ENCODE peak calls at places on chromosomes 12 and 14, in four cellular contexts. X is vagina, G is HCT116, A is stomach. M is an unnamed sample.

GRCh38 chr12:88153959-88154358 is 11.9 kb downstream of the TMTC3 start:
- DNase-seq in X (no peak), A (no peak), G (peak), M (no peak)

GRCh38 chr14:75452900-75453816 is 25.3 kb downstream of the JDP2 start:
- DNase-seq in X (peak), A (no peak), G (no peak), M (peak)

GRCh38 chr12:114063435-114063834 is 97.3 kb upstream of the RBM19 start:
- DNase-seq in G (no peak), X (no peak), A (no peak), M (no peak)

GRCh38 chr12:1978078-1978477 is 26.2 kb downstream of the DCP1B start:
- DNase-seq in A (no peak), X (no peak), G (no peak), M (no peak)

GRCh38 chr12:130127527-130127908 is 34.7 kb upstream of the FZD10 start:
- DNase-seq in X (no peak), A (no peak), G (no peak), M (no peak)

GRCh38 chr12:109738878-109739665 is 25.4 kb downstream of the FAM222A start:
- DNase-seq in X (no peak), A (peak), G (no peak), M (peak)

GRCh38 chr12:130354407-130354806 is 16.7 kb downstream of the PIWIL1 start:
- DNase-seq in A (no peak), X (no peak), G (no peak), M (no peak)

GRCh38 chr14:36521598-36522345 is 1.7 kb upstream of the NKX2-1 start:
- DNase-seq in A (no peak), G (no peak), X (no peak), M (no peak)

GRCh38 chr12:26112703-26113147 is 12.1 kb downstream of the BHLHE41 start:
- DNase-seq in A (no peak), G (no peak), X (no peak), M (no peak)

GRCh38 chr12:19447386-19447785 is 8.1 kb downstream of the AEBP2 start:
- DNase-seq in A (no peak), G (no peak), X (no peak), M (no peak)
- H3K4me3 ChIP-seq in A (no peak), G (no peak), X (no peak), M (no peak)

GRCh38 chr14:68972507-68973272 is 6.4 kb downstream of the ACTN1 start:
- DNase-seq in A (no peak), X (no peak), G (no peak), M (no peak)

GRCh38 chr14:68969278-68969677 is 9.8 kb downstream of the ACTN1 start:
- DNase-seq in X (no peak), G (no peak), A (no peak), M (no peak)

GRCh38 chr14:68971411-68972035 is 7.6 kb downstream of the ACTN1 start:
- DNase-seq in G (no peak), X (no peak), A (no peak), M (no peak)

GRCh38 chr14:68970096-68970612 is 8.9 kb downstream of the ACTN1 start:
- DNase-seq in X (no peak), A (no peak), G (no peak), M (no peak)

GRCh38 chr14:68970736-68971135 is 8.4 kb downstream of the ACTN1 start:
- DNase-seq in A (no peak), X (no peak), G (no peak), M (no peak)
- TF ChIP-seq POLR2AphosphoS5 in A (no peak), X (no peak), G (no peak), M (no peak)

GRCh38 chr12:119006749-119007148 is 25.4 kb downstream of the SRRM4 start:
- DNase-seq in G (no peak), A (no peak), X (no peak), M (no peak)
- H3K4me3 ChIP-seq in G (no peak), A (no peak), X (no peak), M (no peak)

GRCh38 chr14:51285102-51285501 is 45.1 kb downstream of the TMX1 start:
- DNase-seq in X (no peak), G (no peak), A (no peak), M (no peak)

GRCh38 chr14:51277753-51278415 is 37.8 kb downstream of the TMX1 start:
- DNase-seq in X (no peak), G (no peak), A (no peak), M (no peak)

GRCh38 chr14:51289169-51289568 is 49.1 kb downstream of the TMX1 start:
- DNase-seq in A (no peak), X (no peak), G (no peak), M (no peak)

DNA sequence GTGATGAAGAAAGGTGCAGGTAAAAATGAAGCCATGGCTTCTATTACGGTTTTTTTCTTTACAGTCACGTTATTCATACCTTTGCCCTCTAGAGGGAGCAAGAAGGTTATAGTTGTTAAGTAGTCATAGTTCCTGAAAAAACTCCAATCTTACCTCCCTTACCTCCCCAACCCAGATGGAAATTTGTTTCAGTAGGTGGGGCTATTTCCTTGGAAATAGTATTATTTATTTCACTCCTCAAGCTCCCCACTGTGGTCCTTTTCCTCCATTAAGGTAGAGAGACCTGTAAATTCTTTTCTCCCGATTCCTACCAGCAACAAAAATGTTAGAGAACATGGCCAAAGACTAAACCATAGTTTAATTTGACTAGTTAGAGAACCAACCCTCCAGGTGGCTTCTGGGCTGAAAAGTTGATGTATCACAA is 43.4 kb downstream of the TMX1 start:
- DNase-seq in A (no peak), G (peak), X (no peak), M (no peak)
- TF ChIP-seq POLR2AphosphoS5 in A (no peak), G (no peak), X (peak), M (no peak)

DNA sequence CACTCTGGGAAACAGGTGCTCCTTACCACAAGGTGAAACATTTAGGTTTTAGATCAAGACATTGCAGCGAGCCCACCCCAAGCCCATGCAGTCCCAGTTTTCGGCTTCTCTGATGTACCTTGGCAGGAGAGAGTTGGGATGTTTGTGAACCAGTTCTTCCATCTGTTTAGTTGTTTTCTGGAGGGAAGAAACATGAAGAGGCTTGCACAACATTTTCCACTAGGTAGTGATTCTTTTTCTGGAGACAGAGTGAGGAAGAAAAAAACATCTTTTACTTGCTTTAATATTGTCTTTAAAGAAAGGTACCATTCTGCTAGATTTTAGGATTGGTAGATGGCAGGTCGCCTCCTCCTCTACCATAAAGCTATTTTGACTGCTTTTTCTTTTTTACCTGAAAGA is 1.8 kb downstream of the LGR5 start:
- DNase-seq in X (no peak), G (no peak), A (no peak), M (no peak)
- H3K4me3 ChIP-seq in X (no peak), G (no peak), A (peak), M (peak)

M was measured in suprapubic skin.